ENCODE peak calls at places on chromosomes 4 and X, in eight cellular contexts. H is M059J; M is anterior cingulate cortex; C is HTR-8/SVneo; O is NCI-H1105; I is activated CD4-positive, alpha-beta T cell treated with anti-CD3 and anti-CD28 coated beads, Interleukin-2, amount 50 U/mL, for 48 hours; W is MM.1S; B is progenitor cell of endocrine pancreas. F is an unnamed sample.

GRCh38 chr4:98659741-98660507 is 1.5 kb upstream of the TSPAN5 start:
- DNase-seq in H (peak; percentile 76), M (no peak), C (no peak), O (no peak), I (no peak), W (no peak), B (no peak), F (no peak)

GRCh38 chr4:138976526-138976925 is 39.1 kb upstream of the NOCT start:
- DNase-seq in H (no peak), M (no peak), C (no peak), O (no peak), I (no peak), W (no peak), B (no peak), F (no peak)

GRCh38 chrX:143472334-143472938 is 44.8 kb downstream of the SPANXN3 start:
- DNase-seq in H (no peak), M (no peak), C (no peak), O (peak; percentile 58), I (no peak), W (no peak), B (no peak), F (peak; percentile 34)

GRCh38 chr4:106273831-106274230 is 42.2 kb downstream of the TBCK start:
- DNase-seq in H (peak; percentile 16), M (no peak), C (no peak), O (no peak), I (no peak), W (no peak), B (no peak), F (no peak)

GRCh38 chrX:71996826-71997225 is 86.2 kb downstream of the NHSL2 start:
- DNase-seq in H (no peak), M (no peak), C (no peak), O (no peak), I (no peak), W (no peak), B (no peak), F (no peak)

GRCh38 chr4:8645753-8646124 is 53.2 kb downstream of the CPZ start:
- DNase-seq in H (no peak), M (no peak), C (no peak), O (no peak), I (no peak), W (no peak), B (no peak), F (no peak)

GRCh38 chr4:83618991-83619390 is 83.1 kb downstream of the GPAT3 start:
- DNase-seq in H (peak; percentile 83), M (no peak), C (no peak), O (no peak), I (no peak), W (no peak), B (no peak), F (no peak)

GRCh38 chr4:19104176-19104575 is 1082.6 kb upstream of the LCORL start:
- DNase-seq in H (no peak), M (no peak), C (no peak), O (no peak), I (no peak), W (no peak), B (no peak), F (no peak)

GRCh38 chrX:154096140-154097002 is 1.1 kb downstream of the MECP2 start:
- DNase-seq in H (peak; percentile 47), M (no peak), C (no peak), O (peak; percentile 53), I (peak; percentile 24), W (peak; percentile 52), B (no peak), F (no peak)

GRCh38 chr4:189092596-189092995 is 848.1 kb upstream of the FRG1 start:
- DNase-seq in H (peak; percentile 59), M (no peak), C (peak; percentile 41), O (no peak), I (no peak), W (peak; percentile 76), B (no peak), F (no peak)

GRCh38 chrX:111318901-111319300 is 48.6 kb upstream of the CAPN6 start:
- DNase-seq in H (no peak), M (no peak), C (no peak), O (no peak), I (no peak), W (no peak), B (no peak), F (no peak)

GRCh38 chr4:7842384-7843279 is 97.0 kb downstream of the AFAP1 start:
- DNase-seq in H (peak; percentile 99), M (no peak), C (peak; percentile 84), O (no peak), I (no peak), W (no peak), B (no peak), F (no peak)

GRCh38 chr4:124785645-124786044 is 73.1 kb upstream of the ANKRD50 start:
- DNase-seq in H (no peak), M (no peak), C (no peak), O (no peak), I (no peak), W (no peak), B (no peak), F (no peak)

GRCh38 chrX:42694260-42694815 is 83.6 kb downstream of the PPP1R2C start:
- DNase-seq in H (peak; percentile 74), M (no peak), C (no peak), O (no peak), I (peak; percentile 28), W (no peak), B (no peak), F (no peak)

F was measured in NCI-H2029 treated with DMSO at 0.1 percent for 48 hours.